ENCODE peak calls at places on chromosomes 1 and 21, in five cellular contexts. E is stimulated activated CD4-positive, alpha-beta T cell treated with anti-CD3 and anti-CD28 coated beads, Interleukin-1b, Interleukin-23, amount 100 ng/mL, for 48 hours; L is activated CD4-positive, CD25-positive, alpha-beta regulatory T cell treated with anti-CD3 and anti-CD28 coated beads, Interleukin-2, amount 50 U/mL, for 16 hours; F is hippocampal formation; X is nephron progenitor cell. J is an unnamed sample.

GRCh38 chr21:38244885-38245869 is 11.6 kb upstream of the KCNJ15 start:
- DNase-seq in E (peak; percentile 77), L (peak; percentile 4), F (no peak), X (no peak), J (peak; percentile 45)

GRCh38 chr1:56491441-56491840 is 87.9 kb downstream of the PLPP3 start:
- DNase-seq in E (no peak), L (no peak), F (no peak), X (no peak), J (no peak)

GRCh38 chr1:50416553-50417453 is 6.4 kb downstream of the DMRTA2 start:
- DNase-seq in E (no peak), L (no peak), F (no peak), X (peak; percentile 50), J (no peak)

GRCh38 chr1:228782662-228783414 is 47.6 kb downstream of the RHOU start:
- DNase-seq in E (no peak), L (no peak), F (no peak), X (no peak), J (no peak)

GRCh38 chr21:46180079-46180722 is 4.1 kb downstream of the SPATC1L start:
- DNase-seq in E (no peak), L (no peak), F (no peak), X (no peak), J (no peak)

GRCh38 chr1:204419064-204419403 is 7.4 kb upstream of the PPP1R15B start:
- DNase-seq in E (no peak), L (no peak), F (no peak), X (no peak), J (no peak)

GRCh38 chr1:36769886-36770830 is 264.2 kb downstream of the GRIK3 start:
- DNase-seq in E (no peak), L (no peak), F (no peak), X (no peak), J (no peak)

GRCh38 chr1:220151454-220151853 is 57.5 kb downstream of the IARS2 start:
- DNase-seq in E (no peak), L (no peak), F (peak; percentile 2), X (no peak), J (no peak)

GRCh38 chr1:70486676-70487470 is 75.8 kb downstream of the CTH start:
- DNase-seq in E (no peak), L (no peak), F (no peak), X (no peak), J (no peak)

GRCh38 chr21:42397291-42398129 is 1.7 kb upstream of the TMPRSS3 start:
- DNase-seq in E (no peak), L (no peak), F (no peak), X (no peak), J (no peak)

GRCh38 chr1:217953922-217954321 is 322.8 kb downstream of the SPATA17 start:
- DNase-seq in E (no peak), L (no peak), F (no peak), X (no peak), J (no peak)

GRCh38 chr1:61056674-61057439 is 25.5 kb upstream of the NFIA start:
- DNase-seq in E (peak; percentile 20), L (no peak), F (peak; percentile 48), X (peak; percentile 51), J (no peak)